ENCODE peak calls at places on chromosomes 11 and 22, in seven cellular contexts. H is caudate nucleus, P is small intestine, W is dorsolateral prefrontal cortex, U is SJSA1, O is esophagus muscularis mucosa, F is body of pancreas. D is an unnamed sample.

GRCh38 chr11:106917973-106918372 is 100.3 kb downstream of the GUCY1A2 start:
- DNase-seq in W (no peak), O (no peak), U (no peak), H (no peak), F (no peak), P (no peak), D (no peak)

GRCh38 chr11:94519478-94520084 is 7.3 kb downstream of the C11orf97 start:
- DNase-seq in F (no peak), P (peak), W (no peak), U (no peak), H (no peak), O (no peak), D (no peak)

GRCh38 chr11:110897035-110897434 is 184.8 kb upstream of the ARHGAP20 start:
- DNase-seq in O (no peak), U (no peak), F (no peak), P (no peak), H (no peak), W (no peak), D (no peak)

GRCh38 chr22:48106715-48107259 is 1344.3 kb downstream of the TBC1D22A start:
- DNase-seq in W (no peak), U (peak), F (no peak), O (peak), H (no peak), P (no peak), D (no peak)

GRCh38 chr22:44436656-44437492 is 61.2 kb downstream of the RTL6 start:
- DNase-seq in F (no peak), H (no peak), O (no peak), P (no peak), U (no peak), W (no peak), D (no peak)

GRCh38 chr11:128784059-128784804 is 82.9 kb downstream of the KCNJ1 start:
- DNase-seq in O (no peak), U (no peak), W (no peak), P (no peak), H (no peak), F (no peak), D (no peak)

GRCh38 chr22:37240941-37241320 is 3.1 kb downstream of the RAC2 start:
- DNase-seq in W (no peak), P (no peak), F (no peak), H (no peak), O (no peak), U (no peak), D (no peak)

GRCh38 chr22:21697866-21698265 is 32.1 kb downstream of the PPIL2 start:
- DNase-seq in P (no peak), W (no peak), U (no peak), H (no peak), F (no peak), O (no peak), D (no peak)

GRCh38 chr11:105861225-105861624 is 160.8 kb downstream of the MSANTD4 start:
- DNase-seq in O (no peak), U (no peak), P (no peak), H (no peak), W (no peak), F (no peak), D (no peak)

GRCh38 chr11:12287374-12288211 is 89.8 kb upstream of the PARVA start:
- DNase-seq in O (peak), P (peak), W (no peak), F (peak), H (no peak), U (peak), D (peak)

GRCh38 chr11:130209944-130210854 is 50.6 kb downstream of the ST14 start:
- DNase-seq in O (peak), W (no peak), U (no peak), F (no peak), P (no peak), H (no peak), D (no peak)

GRCh38 chr22:38484244-38484643 is 16.3 kb downstream of the KDELR3 start:
- DNase-seq in P (no peak), F (no peak), H (no peak), O (no peak), U (no peak), W (no peak), D (no peak)

GRCh38 chr22:30968015-30968923 is at the start of gene MORC2:
- DNase-seq in U (peak), F (peak), H (no peak), P (peak), W (no peak), O (no peak), D (no peak)

GRCh38 chr11:113952588-113952987 is 22.3 kb upstream of the HTR3A start:
- DNase-seq in F (no peak), U (no peak), O (no peak), H (no peak), P (no peak), W (no peak), D (no peak)

GRCh38 chr22:28629420-28630184 is 50.0 kb downstream of the TTC28 start:
- DNase-seq in F (no peak), P (no peak), U (no peak), O (no peak), H (no peak), W (no peak), D (no peak)

GRCh38 chr11:94544582-94544831 is 786 bp downstream of the FUT4 start:
- DNase-seq in O (no peak), P (no peak), H (no peak), F (peak), W (no peak), U (no peak), D (no peak)

GRCh38 chr11:43789700-43790443 is 90.8 kb upstream of the ALKBH3 start:
- DNase-seq in W (no peak), H (no peak), P (no peak), U (no peak), O (no peak), F (no peak), D (no peak)

GRCh38 chr22:44298331-44299087 is 14.2 kb downstream of the SHISAL1 start:
- DNase-seq in W (no peak), H (no peak), F (no peak), O (no peak), U (no peak), P (no peak), D (no peak)

GRCh38 chr22:35783943-35784614 is 66.4 kb downstream of the APOL5 start:
- DNase-seq in W (no peak), F (no peak), U (no peak), O (no peak), P (no peak), H (no peak), D (no peak)

GRCh38 chr11:18501629-18502028 is 25.1 kb downstream of the TSG101 start:
- DNase-seq in O (no peak), H (no peak), W (no peak), F (no peak), U (no peak), P (no peak), D (no peak)

GRCh38 chr11:20207781-20208621 is 47.7 kb upstream of the DBX1 start:
- DNase-seq in H (no peak), F (no peak), O (no peak), P (no peak), U (no peak), W (no peak), D (no peak)

GRCh38 chr11:133576351-133576750 is 44.0 kb upstream of the OPCML start:
- DNase-seq in P (no peak), H (no peak), F (no peak), W (no peak), U (no peak), O (no peak), D (no peak)

GRCh38 chr22:31093090-31093850 is 12.2 kb downstream of the SMTN start:
- DNase-seq in U (peak), P (no peak), F (peak), W (no peak), O (no peak), H (peak), D (no peak)

GRCh38 chr11:114075891-114076441 is 16.5 kb downstream of the ZBTB16 start:
- DNase-seq in P (peak), H (no peak), U (no peak), F (no peak), W (no peak), O (no peak), D (no peak)

GRCh38 chr11:64008283-64008931 is 22.2 kb downstream of the OTUB1 start:
- DNase-seq in P (no peak), W (no peak), H (no peak), O (no peak), F (no peak), U (no peak), D (no peak)

GRCh38 chr11:71080239-71081097 is 171.9 kb downstream of the SHANK2 start:
- DNase-seq in H (peak), F (peak), W (peak), U (peak), P (peak), O (no peak), D (no peak)

GRCh38 chr11:134905513-134905912 is 493.5 kb upstream of the B3GAT1 start:
- DNase-seq in U (no peak), H (no peak), W (peak), F (no peak), P (no peak), O (peak), D (no peak)

GRCh38 chr11:17405232-17406005 is 17.0 kb upstream of the KCNJ11 start:
- DNase-seq in P (peak), W (no peak), H (peak), U (no peak), F (peak), O (no peak), D (peak)

GRCh38 chr11:3926458-3927095 is 71.1 kb downstream of the STIM1 start:
- DNase-seq in U (no peak), W (no peak), H (no peak), F (no peak), O (no peak), P (no peak), D (no peak)

GRCh38 chr11:118635642-118636041 is 28.2 kb downstream of the PHLDB1 start:
- DNase-seq in U (no peak), O (no peak), P (no peak), F (no peak), W (no peak), H (no peak), D (no peak)
- H3K27ac ChIP-seq in U (no peak), O (peak), P (no peak), F (peak), W (peak), H (peak), D (peak)

GRCh38 chr11:119416606-119417580 is 6.1 kb downstream of the THY1 start:
- DNase-seq in O (no peak), P (no peak), H (no peak), F (no peak), U (no peak), W (no peak), D (no peak)
- H3K27ac ChIP-seq in O (peak), P (no peak), H (peak), F (no peak), U (peak), W (peak), D (peak)

GRCh38 chr11:119085523-119085878 is 820 bp downstream of the HMBS start:
- DNase-seq in O (no peak), P (no peak), U (no peak), H (no peak), F (no peak), W (no peak), D (no peak)

GRCh38 chr11:119077839-119078238 is 6.8 kb upstream of the HMBS start:
- DNase-seq in U (no peak), W (no peak), H (no peak), F (no peak), O (no peak), P (peak), D (no peak)

GRCh38 chr11:119078675-119079420 is 5.8 kb upstream of the HMBS start:
- DNase-seq in W (no peak), H (no peak), F (no peak), O (no peak), P (no peak), U (no peak), D (no peak)

GRCh38 chr11:119084663-119085522 is at the start of gene HMBS:
- DNase-seq in F (peak), O (peak), U (peak), P (peak), H (peak), W (peak), D (peak)

GRCh38 chr11:119081682-119082081 is 3.0 kb upstream of the HMBS start:
- DNase-seq in U (no peak), W (no peak), H (peak), O (no peak), P (no peak), F (no peak), D (no peak)
- H3K27ac ChIP-seq in U (no peak), W (peak), H (peak), O (no peak), P (peak), F (no peak), D (no peak)

DNA sequence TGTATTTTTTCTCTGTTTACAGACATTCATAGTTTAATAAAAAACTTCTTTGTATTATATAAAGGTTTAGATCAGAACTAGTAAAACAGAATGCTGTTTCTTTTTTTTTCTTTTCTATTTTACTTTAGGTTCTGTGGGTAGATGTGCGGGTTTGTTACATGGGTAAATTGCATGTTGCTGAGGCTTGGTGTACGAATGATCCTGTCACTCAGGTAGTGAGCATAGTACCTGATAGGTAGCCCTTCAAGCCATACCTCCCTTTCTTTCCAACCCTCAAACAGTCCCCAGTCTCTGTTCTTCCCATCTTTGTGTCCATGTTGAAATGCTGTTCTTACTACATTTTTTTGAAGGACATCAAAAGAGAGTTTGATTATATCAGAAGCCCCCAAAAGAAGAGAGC is 3.2 kb downstream of the ATM start:
- DNase-seq in U (no peak), W (no peak), O (no peak), H (no peak), P (no peak), F (no peak), D (no peak)
- H3K27ac ChIP-seq in U (no peak), W (no peak), O (no peak), H (peak), P (no peak), F (no peak), D (no peak)

DNA sequence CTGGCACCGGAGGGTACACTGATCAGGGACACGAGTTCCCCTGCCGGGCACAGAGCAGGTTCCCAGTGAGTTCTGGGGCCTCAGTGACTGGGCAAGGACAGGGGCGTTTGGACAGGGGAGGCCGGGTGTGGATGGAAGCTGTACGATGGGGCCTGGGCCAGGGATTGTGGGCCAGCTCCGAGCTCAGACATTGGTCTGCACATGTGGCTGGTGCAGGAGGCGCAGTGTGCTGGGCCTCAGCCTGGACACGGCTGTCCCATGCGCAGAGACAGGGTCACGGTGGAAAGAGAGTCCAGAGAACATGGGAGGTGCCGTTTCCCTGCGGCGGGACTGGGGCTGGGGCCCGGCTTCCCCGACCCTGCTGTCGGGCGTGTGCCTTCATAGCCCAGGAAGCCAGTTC is 60.7 kb downstream of the CDKN1C start:
- DNase-seq in O (no peak), P (no peak), F (no peak), H (no peak), U (no peak), W (no peak), D (no peak)
- H3K27ac ChIP-seq in O (peak), P (no peak), F (peak), H (no peak), U (peak), W (no peak), D (peak)

DNA sequence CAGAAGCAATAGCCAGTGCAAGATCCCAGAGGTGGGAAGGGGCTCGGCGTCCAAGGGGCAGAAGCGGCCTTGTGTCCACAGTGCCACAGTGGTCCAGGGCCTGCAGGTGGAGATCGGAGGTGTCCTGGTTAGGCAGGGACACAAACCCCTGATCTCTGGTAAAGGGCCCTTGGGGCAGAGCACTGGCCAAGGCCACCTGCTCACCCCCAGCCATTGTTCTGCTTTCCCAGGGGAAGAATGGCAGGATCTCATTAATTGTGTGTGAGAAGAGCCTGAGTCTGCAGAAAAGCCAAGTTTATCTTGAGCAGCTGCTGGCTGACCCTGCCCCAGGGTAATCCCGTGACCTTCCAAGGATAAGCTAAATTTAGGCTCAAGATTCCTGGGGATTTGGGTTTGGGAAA is 3.1 kb upstream of the CLDN5 start:
- DNase-seq in U (no peak), P (no peak), O (no peak), W (no peak), F (no peak), H (no peak), D (no peak)
- H3K27ac ChIP-seq in U (no peak), P (no peak), O (no peak), W (no peak), F (no peak), H (no peak), D (no peak)

GRCh38 chr11:44950625-44951472 is at the start of gene TP53I11:
- DNase-seq in F (peak), W (no peak), P (peak), H (peak), U (peak), O (no peak), D (no peak)
- H3K27ac ChIP-seq in F (peak), W (peak), P (peak), H (no peak), U (peak), O (peak), D (peak)

GRCh38 chr11:15970506-15971214 is 385.7 kb downstream of the SOX6 start:
- DNase-seq in F (no peak), P (no peak), H (no peak), W (no peak), O (no peak), U (no peak), D (no peak)
- H3K27ac ChIP-seq in F (peak), P (no peak), H (no peak), W (no peak), O (no peak), U (peak), D (no peak)

DNA sequence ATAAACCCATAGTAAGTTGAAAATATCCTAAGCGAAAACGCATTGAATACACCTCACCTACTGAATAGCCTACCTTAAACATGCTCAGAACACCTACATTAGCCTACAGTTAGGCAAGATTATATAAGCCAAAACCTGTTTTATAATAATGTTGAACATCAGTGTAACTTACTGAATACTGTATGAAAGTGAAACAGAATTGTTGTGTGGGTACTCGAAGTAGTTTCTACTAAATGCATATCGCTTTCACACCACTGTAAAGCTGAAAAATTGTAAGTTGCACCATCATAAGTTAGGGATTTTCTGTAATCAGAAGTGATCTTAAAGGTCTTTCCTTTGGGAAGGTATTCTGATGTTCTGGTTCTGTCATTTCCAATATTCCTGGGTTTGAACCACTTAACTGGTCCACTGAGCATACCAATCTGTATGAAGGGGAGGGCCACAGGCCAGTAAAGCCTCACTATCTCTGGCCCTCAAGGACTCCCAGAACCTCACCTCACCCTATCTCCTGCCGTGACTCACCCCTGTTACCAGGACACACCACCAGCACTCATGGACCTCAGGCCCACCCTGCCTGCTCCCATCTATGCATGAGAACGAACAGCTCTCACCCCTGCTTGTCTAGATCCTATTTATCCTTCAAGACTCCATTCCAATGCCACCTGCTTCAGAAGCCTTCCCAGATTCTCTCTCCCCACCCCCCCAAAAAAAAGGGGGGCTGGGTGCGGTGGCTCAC is 70.0 kb downstream of the NAT10 start:
- DNase-seq in O (no peak), U (no peak), W (no peak), H (no peak), P (no peak), F (no peak), D (no peak)
- H3K27ac ChIP-seq in O (no peak), U (no peak), W (no peak), H (no peak), P (no peak), F (no peak), D (no peak)

D was measured in thoracic aorta.